ENCODE peak calls at places on chromosomes 3 and 15, in six cellular contexts. I is LoVo, V is NCI-H1694, Q is frontal cortex, N is heart right ventricle, R is SK-N-SH. O is an unnamed sample.

GRCh38 chr15:33125883-33126535 is 68.5 kb downstream of the FMN1 start:
- DNase-seq in N (no peak), I (no peak), R (no peak), V (no peak), Q (no peak), O (no peak)

GRCh38 chr15:78938608-78939488 is 6.0 kb downstream of the CTSH start:
- DNase-seq in I (no peak), Q (no peak), V (no peak), R (no peak), N (no peak), O (no peak)

GRCh38 chr3:108099679-108100428 is 9.0 kb upstream of the CD47 start:
- DNase-seq in Q (no peak), I (no peak), R (no peak), N (no peak), V (no peak), O (no peak)

GRCh38 chr15:80978685-80979084 is 10.9 kb downstream of the MESD start:
- DNase-seq in Q (no peak), N (no peak), V (no peak), I (no peak), R (no peak), O (no peak)

GRCh38 chr15:88908123-88908522 is 5.1 kb downstream of the MFGE8 start:
- DNase-seq in V (no peak), Q (no peak), I (no peak), N (no peak), R (no peak), O (no peak)

GRCh38 chr15:56168394-56168793 is 75.3 kb downstream of the RFX7 start:
- DNase-seq in I (no peak), V (no peak), R (no peak), N (no peak), Q (no peak), O (no peak)

GRCh38 chr3:41120461-41120860 is 78.8 kb upstream of the CTNNB1 start:
- DNase-seq in R (no peak), V (no peak), N (no peak), Q (no peak), I (no peak), O (no peak)

GRCh38 chr15:68061578-68061977 is 7.5 kb downstream of the PIAS1 start:
- DNase-seq in N (no peak), R (no peak), V (no peak), Q (no peak), I (no peak), O (no peak)

GRCh38 chr3:115323380-115323779 is 176.3 kb upstream of the ZBTB20 start:
- DNase-seq in N (no peak), R (no peak), V (no peak), I (no peak), Q (no peak), O (no peak)

GRCh38 chr3:4845882-4846281 is 133.4 kb upstream of the BHLHE40 start:
- DNase-seq in N (no peak), Q (no peak), I (no peak), V (no peak), R (no peak), O (no peak)

GRCh38 chr3:58176827-58177489 is 33.8 kb downstream of the DNASE1L3 start:
- DNase-seq in I (peak), V (no peak), R (no peak), N (no peak), Q (no peak), O (no peak)

GRCh38 chr3:58130591-58130990 is 80.2 kb downstream of the DNASE1L3 start:
- DNase-seq in N (no peak), I (no peak), Q (no peak), R (peak), V (no peak), O (no peak)

GRCh38 chr3:169668081-169668956 is 4.8 kb upstream of the MECOM start:
- DNase-seq in I (peak), R (peak), Q (no peak), V (no peak), N (peak), O (no peak)

GRCh38 chr15:77456746-77457618 is 36.3 kb downstream of the HMG20A start:
- DNase-seq in Q (no peak), I (no peak), N (no peak), V (no peak), R (no peak), O (no peak)

GRCh38 chr3:76361010-76361409 is 575.7 kb upstream of the ZNF717 start:
- DNase-seq in R (no peak), Q (no peak), V (no peak), I (no peak), N (no peak), O (no peak)

GRCh38 chr15:91491131-91491950 is 362.2 kb upstream of the SLCO3A1 start:
- DNase-seq in V (no peak), Q (no peak), I (no peak), N (no peak), R (no peak), O (no peak)

GRCh38 chr3:176352716-176353334 is 844.5 kb downstream of the TBL1XR1 start:
- DNase-seq in I (no peak), N (no peak), V (no peak), R (no peak), Q (no peak), O (no peak)

GRCh38 chr15:36911322-36911944 is 188.9 kb downstream of the MEIS2 start:
- DNase-seq in R (no peak), V (no peak), Q (no peak), I (no peak), N (no peak), O (no peak)

O was measured in SK-N-MC.